ENCODE peak calls at places on chromosomes 5 and 9, in five cellular contexts. G, F, B, O and K are unnamed samples.

GRCh38 chr9:107484117-107484723 is 5.3 kb downstream of the KLF4 start:
- DNase-seq in G (peak; percentile 21), F (peak; percentile 72), B (peak; percentile 64), O (peak; percentile 62), K (peak; percentile 62)

GRCh38 chr5:14676320-14676719 is 11.8 kb downstream of the OTULIN start:
- DNase-seq in G (no peak), F (no peak), B (no peak), O (no peak), K (no peak)

GRCh38 chr5:180160215-180160614 is 48.8 kb downstream of the RASGEF1C start:
- DNase-seq in G (no peak), F (no peak), B (peak; percentile 9), O (no peak), K (no peak)

GRCh38 chr5:66720776-66721175 is 124.6 kb downstream of the MAST4 start:
- DNase-seq in G (no peak), F (no peak), B (no peak), O (no peak), K (no peak)

GRCh38 chr9:134014946-134015345 is 10.3 kb upstream of the BRD3OS start:
- DNase-seq in G (no peak), F (no peak), B (no peak), O (no peak), K (no peak)

GRCh38 chr9:114664181-114664580 is 6.6 kb upstream of the TEX53 start:
- DNase-seq in G (no peak), F (no peak), B (no peak), O (no peak), K (no peak)

GRCh38 chr9:36941441-36941840 is 92.6 kb downstream of the PAX5 start:
- DNase-seq in G (no peak), F (no peak), B (no peak), O (no peak), K (no peak)

GRCh38 chr9:69276775-69277174 is 48.2 kb upstream of the ENTREP1 start:
- DNase-seq in G (no peak), F (no peak), B (no peak), O (no peak), K (no peak)

GRCh38 chr5:172795401-172795977 is 24.5 kb upstream of the DUSP1 start:
- DNase-seq in G (no peak), F (no peak), B (peak; percentile 70), O (no peak), K (no peak)

GRCh38 chr5:59487068-59487686 is 406.3 kb downstream of the PDE4D start:
- DNase-seq in G (no peak), F (no peak), B (no peak), O (no peak), K (no peak)

GRCh38 chr5:3269400-3270169 is 326.0 kb upstream of the IRX1 start:
- DNase-seq in G (no peak), F (no peak), B (no peak), O (peak; percentile 1), K (no peak)

GRCh38 chr5:176740131-176740701 is 70.1 kb upstream of the UNC5A start:
- DNase-seq in G (no peak), F (no peak), B (peak; percentile 6), O (no peak), K (no peak)

GRCh38 chr5:110002652-110003051 is 312.9 kb downstream of the MAN2A1 start:
- DNase-seq in G (no peak), F (no peak), B (no peak), O (no peak), K (no peak)

GRCh38 chr5:56759521-56759920 is 55.8 kb upstream of the MAP3K1 start:
- DNase-seq in G (no peak), F (no peak), B (no peak), O (no peak), K (no peak)

GRCh38 chr5:172082180-172082579 is 75.7 kb upstream of the FBXW11 start:
- DNase-seq in G (no peak), F (no peak), B (no peak), O (no peak), K (no peak)

GRCh38 chr9:112332272-112332671 is 1.1 kb downstream of the PTBP3 start:
- DNase-seq in G (peak; percentile 14), F (no peak), B (no peak), O (no peak), K (no peak)

GRCh38 chr5:56838409-56839039 is 23.2 kb downstream of the MAP3K1 start:
- DNase-seq in G (peak; percentile 70), F (peak; percentile 74), B (no peak), O (no peak), K (peak; percentile 25)

GRCh38 chr5:147167529-147167928 is 67.3 kb upstream of the STK32A start:
- DNase-seq in G (no peak), F (no peak), B (no peak), O (no peak), K (no peak)
- TF ChIP-seq CTCF in G (no peak), F (no peak), B (no peak), O (no peak), K (no peak)

DNA sequence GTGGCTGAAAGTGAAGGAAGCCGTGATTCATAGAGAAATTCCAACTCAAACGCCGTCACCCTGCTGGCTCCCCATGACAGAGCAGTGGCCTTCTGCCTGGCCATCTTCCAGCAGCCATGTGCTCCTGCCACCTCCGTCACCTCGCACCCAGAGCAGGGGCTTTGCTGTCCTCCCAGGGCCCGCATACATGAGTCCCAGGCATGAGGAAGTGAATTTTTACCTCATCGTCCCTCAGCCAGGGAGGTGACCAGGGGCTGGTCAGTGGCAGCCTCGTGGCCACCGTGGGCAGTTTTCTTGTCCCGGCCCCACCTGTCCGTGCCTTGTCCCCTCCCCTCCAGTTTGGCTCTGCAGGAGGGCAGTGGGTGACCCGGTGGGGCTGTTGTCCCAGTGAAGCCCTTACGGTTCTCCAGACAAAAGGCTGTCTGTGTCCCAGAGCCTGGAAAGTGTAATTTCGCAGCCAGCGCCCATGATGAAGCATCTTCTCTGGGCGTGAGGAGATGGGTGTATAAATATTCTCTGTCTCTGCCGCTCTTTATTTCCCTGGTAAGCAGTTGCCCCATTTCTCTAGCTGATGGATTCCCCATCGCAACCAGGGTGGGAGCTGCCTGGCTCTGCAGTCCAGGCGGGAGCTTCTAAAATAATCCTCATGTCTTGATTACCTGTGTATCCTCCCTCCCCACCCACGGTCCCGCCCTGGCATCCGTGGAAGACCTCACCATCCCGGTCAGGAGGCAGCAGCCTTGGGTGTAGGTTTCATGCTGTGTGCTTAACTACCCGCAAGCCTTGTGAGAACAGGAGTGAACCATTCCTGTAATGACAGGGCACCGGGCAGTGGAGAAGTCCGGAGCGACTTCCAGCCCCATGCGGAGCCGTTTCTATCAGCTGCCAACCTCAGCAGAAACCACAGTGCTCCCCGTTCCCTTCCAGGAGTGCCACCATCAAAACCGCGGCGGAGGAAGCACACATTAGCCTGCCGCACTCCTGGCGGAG is 123.8 kb upstream of the LMX1B start:
- DNase-seq in G (no peak), F (no peak), B (no peak), O (no peak), K (no peak)
- TF ChIP-seq CTCF in G (no peak), F (no peak), B (no peak), O (no peak), K (no peak)

DNA sequence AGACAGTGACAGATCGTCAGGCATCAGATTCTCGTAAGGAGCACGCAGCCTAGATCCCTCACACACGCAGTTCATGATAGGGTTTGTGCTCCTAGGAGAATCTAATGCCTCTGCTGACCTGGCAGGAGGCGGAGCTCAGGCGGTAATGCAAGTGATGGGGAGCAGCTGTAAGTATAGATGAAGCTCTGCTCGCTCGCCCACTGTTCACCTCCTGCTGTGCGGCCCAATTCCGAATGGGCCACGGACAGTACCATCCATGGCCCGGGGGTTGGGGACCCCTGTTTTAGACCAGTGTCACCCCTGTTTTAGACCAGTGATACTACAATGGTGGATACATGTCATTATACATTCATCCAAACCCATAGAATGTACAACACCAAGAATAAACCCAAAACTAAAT is 4.0 kb upstream of the ARSB start:
- DNase-seq in G (no peak), F (no peak), B (no peak), O (no peak), K (no peak)
- TF ChIP-seq CTCF in G (no peak), F (no peak), B (no peak), O (no peak), K (no peak)

GRCh38 chr5:151923865-151924264 is 786 bp downstream of the GLRA1 start:
- DNase-seq in G (no peak), F (no peak), B (no peak), O (no peak), K (no peak)
- TF ChIP-seq CTCF in G (no peak), F (no peak), B (no peak), O (no peak), K (no peak)